ENCODE peak calls at places on chromosomes 2 and 18, in eight cellular contexts. Z is T follicular helper cell; Y is cerebellum; M is stromal cell of bone marrow; T is EH; N is psoas muscle; A is spleen; E is stimulated activated CD8-positive, alpha-beta memory T cell treated with anti-CD3 and anti-CD28 coated beads, Interleukin-12 subunit alpha, Interleukin-12 subunit beta, amount 100 ng/mL, for 1 hour. B is an unnamed sample.

GRCh38 chr2:235654115-235654514 is 160.3 kb downstream of the AGAP1 start:
- DNase-seq in E (no peak), Z (no peak), Y (no peak), N (no peak), M (no peak), T (peak), A (no peak), B (no peak)

GRCh38 chr2:11659866-11660265 is 10.1 kb downstream of the NTSR2 start:
- DNase-seq in E (no peak), T (no peak), Z (no peak), M (no peak), A (peak), N (no peak), Y (no peak), B (no peak)

GRCh38 chr2:233168919-233169318 is 82.6 kb upstream of the ATG16L1 start:
- DNase-seq in A (no peak), T (no peak), E (no peak), Z (no peak), Y (no peak), N (no peak), M (no peak), B (no peak)

GRCh38 chr2:68110102-68110501 is 47.3 kb upstream of the C1D start:
- DNase-seq in Y (no peak), T (peak), A (no peak), Z (no peak), M (no peak), E (no peak), N (no peak), B (no peak)

GRCh38 chr2:23925702-23926288 is 1.1 kb downstream of the ATAD2B start:
- DNase-seq in Y (peak), A (no peak), N (peak), E (no peak), T (peak), Z (peak), M (peak), B (peak)

GRCh38 chr2:138630164-138630563 is 128.6 kb downstream of the SPOPL start:
- DNase-seq in E (no peak), Y (no peak), M (no peak), A (no peak), T (no peak), N (no peak), Z (no peak), B (no peak)

GRCh38 chr18:36672437-36673344 is 156.1 kb downstream of the TPGS2 start:
- DNase-seq in M (peak), A (no peak), E (no peak), N (peak), T (peak), Y (no peak), Z (no peak), B (no peak)

GRCh38 chr2:59774821-59775463 is 778.5 kb downstream of the BCL11A start:
- DNase-seq in M (no peak), E (no peak), A (no peak), T (no peak), Z (no peak), Y (no peak), N (no peak), B (no peak)

GRCh38 chr2:97724501-97724900 is 11.1 kb downstream of the ZAP70 start:
- DNase-seq in T (no peak), Z (no peak), Y (no peak), E (no peak), N (no peak), M (no peak), A (peak), B (no peak)

GRCh38 chr2:74216642-74217041 is 18.2 kb downstream of the MTHFD2 start:
- DNase-seq in A (no peak), N (no peak), M (no peak), Y (no peak), T (no peak), E (no peak), Z (no peak), B (no peak)

GRCh38 chr2:5803547-5803946 is 111.4 kb downstream of the SOX11 start:
- DNase-seq in N (no peak), A (no peak), M (peak), T (peak), Z (no peak), E (no peak), Y (no peak), B (no peak)

GRCh38 chr2:70140978-70141753 is 49.7 kb downstream of the C2orf42 start:
- DNase-seq in N (peak), A (peak), M (no peak), T (peak), E (no peak), Y (no peak), Z (no peak), B (peak)

GRCh38 chr2:204145197-204146190 is 208.9 kb downstream of the ICOS start:
- DNase-seq in Z (peak), M (peak), T (peak), E (peak), Y (peak), N (peak), A (peak), B (peak)

GRCh38 chr2:67797801-67798535 is 264.8 kb downstream of the C1D start:
- DNase-seq in M (no peak), Y (no peak), N (no peak), E (no peak), Z (no peak), T (peak), A (no peak), B (no peak)

GRCh38 chr2:143870696-143871095 is 649.2 kb downstream of the ZEB2 start:
- DNase-seq in N (no peak), Y (no peak), T (no peak), Z (no peak), A (no peak), E (no peak), M (no peak), B (no peak)

B was measured in naive thymus-derived CD8-positive, alpha-beta T cell.